ENCODE peak calls at places on chromosomes 1 and 21, in seven cellular contexts. M is AG08396, I is progenitor cell of endocrine pancreas, F is NAMALWA, B is HCT116, K is H7, G is AG10803. U is an unnamed sample.

GRCh38 chr1:29460211-29460610 is 223.9 kb downstream of the PTPRU start:
- DNase-seq in G (no peak), M (no peak), F (no peak), K (peak), I (no peak), B (no peak), U (no peak)

GRCh38 chr1:201536542-201536941 is 2.4 kb upstream of the NAV1 start:
- DNase-seq in I (no peak), G (peak), F (no peak), K (no peak), M (peak), B (peak), U (no peak)

GRCh38 chr1:101238041-101238515 is 1.3 kb downstream of the S1PR1 start:
- DNase-seq in I (no peak), K (peak), G (peak), M (no peak), F (peak), B (no peak), U (peak)

GRCh38 chr1:184033711-184034167 is 3.8 kb downstream of the COLGALT2 start:
- DNase-seq in K (no peak), G (peak), I (no peak), M (peak), B (no peak), F (no peak), U (no peak)

GRCh38 chr1:3536395-3536794 is 74.9 kb downstream of the MEGF6 start:
- DNase-seq in G (peak), B (no peak), I (no peak), K (no peak), F (no peak), M (no peak), U (no peak)

GRCh38 chr1:67500413-67500959 is 70.3 kb upstream of the SERBP1 start:
- DNase-seq in G (peak), B (peak), M (peak), K (peak), I (peak), F (peak), U (peak)

GRCh38 chr1:84750110-84750509 is 59.8 kb upstream of the SSX2IP start:
- DNase-seq in M (no peak), G (no peak), I (no peak), B (no peak), K (no peak), F (no peak), U (no peak)

GRCh38 chr21:28521932-28522826 is 470.5 kb downstream of the LTN1 start:
- DNase-seq in G (peak), B (no peak), I (no peak), K (no peak), M (peak), F (peak), U (peak)

GRCh38 chr1:153624965-153625611 is 2.2 kb downstream of the S100A13 start:
- DNase-seq in K (no peak), G (no peak), B (no peak), I (no peak), M (no peak), F (no peak), U (no peak)

GRCh38 chr1:81800741-81801031 is at the start of gene ADGRL2:
- DNase-seq in B (no peak), F (no peak), G (no peak), M (peak), I (peak), K (peak), U (no peak)

GRCh38 chr21:23398726-23399125 is 2208.6 kb downstream of the MRPL39 start:
- DNase-seq in F (no peak), K (no peak), I (no peak), G (no peak), B (no peak), M (no peak), U (no peak)

GRCh38 chr1:210496063-210496462 is 167.4 kb downstream of the HHAT start:
- DNase-seq in M (no peak), G (peak), I (no peak), K (no peak), B (no peak), F (no peak), U (no peak)

GRCh38 chr1:90344963-90345730 is 350.2 kb downstream of the ZNF326 start:
- DNase-seq in M (no peak), F (no peak), B (no peak), K (no peak), G (no peak), I (no peak), U (no peak)

GRCh38 chr1:1777950-1778826 is at the start of gene NADK:
- DNase-seq in K (peak), M (peak), I (peak), B (peak), G (peak), F (peak), U (peak)